ENCODE peak calls at places on chromosomes 3 and 15, in six cellular contexts. One of them, this sample, is unnamed.

GRCh38 chr3:57805674-57806073 is 49.6 kb downstream of the SLMAP start:
- DNase-seq in SK-N-SH: no peak
- DNase-seq in CD4-positive, alpha-beta T cell: no peak
- DNase-seq in mesothelial cell of epicardium: no peak
- DNase-seq in esophagus squamous epithelium: no peak
- DNase-seq in CD8-positive, alpha-beta T cell: no peak
- DNase-seq in this sample: no peak

GRCh38 chr3:161372321-161373260 is 1.3 kb upstream of the SPTSSB start:
- DNase-seq in esophagus squamous epithelium: no peak
- DNase-seq in CD8-positive, alpha-beta T cell: peak
- DNase-seq in CD4-positive, alpha-beta T cell: no peak
- DNase-seq in SK-N-SH: peak
- DNase-seq in mesothelial cell of epicardium: no peak
- DNase-seq in this sample: no peak

GRCh38 chr3:183912895-183913579 is 28.4 kb upstream of the PARL start:
- DNase-seq in CD4-positive, alpha-beta T cell: no peak
- DNase-seq in SK-N-SH: no peak
- DNase-seq in CD8-positive, alpha-beta T cell: no peak
- DNase-seq in esophagus squamous epithelium: no peak
- DNase-seq in mesothelial cell of epicardium: no peak
- DNase-seq in this sample: no peak

GRCh38 chr3:188801393-188801792 is 370.4 kb upstream of the TPRG1 start:
- DNase-seq in esophagus squamous epithelium: no peak
- DNase-seq in CD4-positive, alpha-beta T cell: no peak
- DNase-seq in mesothelial cell of epicardium: no peak
- DNase-seq in SK-N-SH: no peak
- DNase-seq in CD8-positive, alpha-beta T cell: no peak
- DNase-seq in this sample: no peak

GRCh38 chr3:139824864-139825263 is 110.1 kb upstream of the CLSTN2 start:
- DNase-seq in mesothelial cell of epicardium: no peak
- DNase-seq in SK-N-SH: no peak
- DNase-seq in esophagus squamous epithelium: no peak
- DNase-seq in CD4-positive, alpha-beta T cell: no peak
- DNase-seq in CD8-positive, alpha-beta T cell: no peak
- DNase-seq in this sample: no peak

GRCh38 chr3:192494176-192494575 is 233.2 kb downstream of the FGF12 start:
- DNase-seq in mesothelial cell of epicardium: no peak
- DNase-seq in SK-N-SH: no peak
- DNase-seq in CD8-positive, alpha-beta T cell: no peak
- DNase-seq in CD4-positive, alpha-beta T cell: no peak
- DNase-seq in esophagus squamous epithelium: no peak
- DNase-seq in this sample: no peak

GRCh38 chr3:185029071-185029470 is 123.8 kb downstream of the C3orf70 start:
- DNase-seq in CD8-positive, alpha-beta T cell: no peak
- DNase-seq in mesothelial cell of epicardium: no peak
- DNase-seq in SK-N-SH: no peak
- DNase-seq in CD4-positive, alpha-beta T cell: no peak
- DNase-seq in esophagus squamous epithelium: no peak
- DNase-seq in this sample: no peak

GRCh38 chr15:39624806-39625205 is 43.9 kb downstream of the THBS1 start:
- DNase-seq in mesothelial cell of epicardium: no peak
- DNase-seq in SK-N-SH: no peak
- DNase-seq in esophagus squamous epithelium: no peak
- DNase-seq in CD4-positive, alpha-beta T cell: peak
- DNase-seq in CD8-positive, alpha-beta T cell: peak
- DNase-seq in this sample: no peak

GRCh38 chr3:119084371-119085069 is 49.9 kb upstream of the IGSF11 start:
- DNase-seq in mesothelial cell of epicardium: no peak
- DNase-seq in CD8-positive, alpha-beta T cell: no peak
- DNase-seq in esophagus squamous epithelium: no peak
- DNase-seq in SK-N-SH: no peak
- DNase-seq in CD4-positive, alpha-beta T cell: no peak
- DNase-seq in this sample: no peak

GRCh38 chr3:12345141-12345561 is 56.3 kb downstream of the PPARG start:
- DNase-seq in CD4-positive, alpha-beta T cell: no peak
- DNase-seq in CD8-positive, alpha-beta T cell: no peak
- DNase-seq in SK-N-SH: no peak
- DNase-seq in mesothelial cell of epicardium: no peak
- DNase-seq in esophagus squamous epithelium: no peak
- DNase-seq in this sample: no peak

GRCh38 chr3:151351216-151351615 is 21.9 kb upstream of the P2RY13 start:
- DNase-seq in SK-N-SH: no peak
- DNase-seq in CD8-positive, alpha-beta T cell: no peak
- DNase-seq in esophagus squamous epithelium: no peak
- DNase-seq in CD4-positive, alpha-beta T cell: no peak
- DNase-seq in mesothelial cell of epicardium: no peak
- DNase-seq in this sample: no peak

GRCh38 chr3:14431928-14432834 is 29.8 kb downstream of the SLC6A6 start:
- DNase-seq in CD8-positive, alpha-beta T cell: peak
- DNase-seq in esophagus squamous epithelium: peak
- DNase-seq in SK-N-SH: peak
- DNase-seq in CD4-positive, alpha-beta T cell: peak
- DNase-seq in mesothelial cell of epicardium: no peak
- DNase-seq in this sample: no peak

GRCh38 chr3:144665567-144666053 is 694.0 kb downstream of the DIPK2A start:
- DNase-seq in SK-N-SH: no peak
- DNase-seq in CD8-positive, alpha-beta T cell: no peak
- DNase-seq in esophagus squamous epithelium: no peak
- DNase-seq in mesothelial cell of epicardium: no peak
- DNase-seq in CD4-positive, alpha-beta T cell: no peak
- DNase-seq in this sample: no peak

GRCh38 chr3:15050405-15051092 is 14.6 kb downstream of the MRPS25 start:
- DNase-seq in SK-N-SH: no peak
- DNase-seq in CD8-positive, alpha-beta T cell: no peak
- DNase-seq in esophagus squamous epithelium: no peak
- DNase-seq in CD4-positive, alpha-beta T cell: no peak
- DNase-seq in mesothelial cell of epicardium: no peak
- DNase-seq in this sample: no peak

GRCh38 chr3:171654809-171655208 is 155.5 kb downstream of the PLD1 start:
- DNase-seq in esophagus squamous epithelium: no peak
- DNase-seq in CD4-positive, alpha-beta T cell: no peak
- DNase-seq in SK-N-SH: no peak
- DNase-seq in CD8-positive, alpha-beta T cell: no peak
- DNase-seq in mesothelial cell of epicardium: no peak
- DNase-seq in this sample: no peak

GRCh38 chr15:30870681-30871080 is 33.0 kb upstream of the FAN1 start:
- DNase-seq in esophagus squamous epithelium: no peak
- DNase-seq in mesothelial cell of epicardium: no peak
- DNase-seq in CD8-positive, alpha-beta T cell: no peak
- DNase-seq in CD4-positive, alpha-beta T cell: no peak
- DNase-seq in SK-N-SH: no peak
- DNase-seq in this sample: no peak

GRCh38 chr3:75138345-75138744 is 523.9 kb upstream of the CNTN3 start:
- DNase-seq in CD8-positive, alpha-beta T cell: no peak
- DNase-seq in CD4-positive, alpha-beta T cell: no peak
- DNase-seq in mesothelial cell of epicardium: no peak
- DNase-seq in SK-N-SH: no peak
- DNase-seq in esophagus squamous epithelium: no peak
- DNase-seq in this sample: no peak

GRCh38 chr3:41808152-41808551 is 153.8 kb downstream of the ULK4 start:
- DNase-seq in CD8-positive, alpha-beta T cell: no peak
- DNase-seq in CD4-positive, alpha-beta T cell: no peak
- DNase-seq in mesothelial cell of epicardium: no peak
- DNase-seq in SK-N-SH: no peak
- DNase-seq in esophagus squamous epithelium: no peak
- DNase-seq in this sample: no peak

GRCh38 chr3:171809513-171810277 is 588 bp downstream of the PLD1 start:
- DNase-seq in esophagus squamous epithelium: no peak
- DNase-seq in CD4-positive, alpha-beta T cell: peak
- DNase-seq in SK-N-SH: peak
- DNase-seq in mesothelial cell of epicardium: peak
- DNase-seq in CD8-positive, alpha-beta T cell: peak
- DNase-seq in this sample: peak

GRCh38 chr3:186519021-186519658 is 25.0 kb downstream of the CRYGS start:
- DNase-seq in CD4-positive, alpha-beta T cell: peak
- DNase-seq in esophagus squamous epithelium: no peak
- DNase-seq in SK-N-SH: no peak
- DNase-seq in mesothelial cell of epicardium: no peak
- DNase-seq in CD8-positive, alpha-beta T cell: peak
- DNase-seq in this sample: no peak

GRCh38 chr3:38372214-38372601 is 25.6 kb downstream of the XYLB start:
- DNase-seq in esophagus squamous epithelium: no peak
- DNase-seq in CD4-positive, alpha-beta T cell: no peak
- DNase-seq in SK-N-SH: no peak
- DNase-seq in mesothelial cell of epicardium: no peak
- DNase-seq in CD8-positive, alpha-beta T cell: no peak
- DNase-seq in this sample: no peak

GRCh38 chr3:38374221-38374620 is 27.6 kb downstream of the XYLB start:
- DNase-seq in CD8-positive, alpha-beta T cell: peak
- DNase-seq in CD4-positive, alpha-beta T cell: no peak
- DNase-seq in mesothelial cell of epicardium: no peak
- DNase-seq in esophagus squamous epithelium: no peak
- DNase-seq in SK-N-SH: no peak
- DNase-seq in this sample: no peak

GRCh38 chr3:38376098-38376816 is 29.7 kb downstream of the XYLB start:
- DNase-seq in SK-N-SH: no peak
- DNase-seq in esophagus squamous epithelium: no peak
- DNase-seq in CD4-positive, alpha-beta T cell: no peak
- DNase-seq in mesothelial cell of epicardium: no peak
- DNase-seq in CD8-positive, alpha-beta T cell: no peak
- DNase-seq in this sample: no peak

GRCh38 chr3:38375488-38376097 is 29.0 kb downstream of the XYLB start:
- DNase-seq in mesothelial cell of epicardium: no peak
- DNase-seq in CD4-positive, alpha-beta T cell: no peak
- DNase-seq in esophagus squamous epithelium: no peak
- DNase-seq in SK-N-SH: no peak
- DNase-seq in CD8-positive, alpha-beta T cell: no peak
- DNase-seq in this sample: no peak

DNA sequence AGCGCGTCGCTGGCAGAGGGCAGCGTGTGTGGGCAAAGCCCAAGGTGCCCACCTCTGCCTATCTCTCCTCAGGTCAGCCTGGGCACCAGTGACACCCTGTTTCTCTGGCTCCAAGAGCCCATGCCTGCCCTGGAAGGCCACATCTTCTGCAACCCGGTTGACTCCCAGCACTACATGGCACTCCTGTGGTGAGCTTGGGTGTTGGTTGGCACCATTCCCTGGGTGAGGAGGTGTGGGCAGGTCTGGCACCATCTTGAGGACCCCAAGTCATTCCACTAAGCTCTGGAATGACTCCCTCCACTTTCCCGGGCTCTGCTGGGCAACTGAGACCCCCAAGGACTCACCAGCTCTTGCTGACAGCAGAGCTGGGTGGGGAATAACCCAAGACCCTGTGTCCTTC is 28.5 kb downstream of the XYLB start:
- DNase-seq in CD8-positive, alpha-beta T cell: no peak
- DNase-seq in CD4-positive, alpha-beta T cell: no peak
- DNase-seq in mesothelial cell of epicardium: no peak
- DNase-seq in SK-N-SH: no peak
- DNase-seq in esophagus squamous epithelium: no peak
- DNase-seq in this sample: no peak
- TF ChIP-seq CTCF in CD8-positive, alpha-beta T cell: no peak
- TF ChIP-seq CTCF in CD4-positive, alpha-beta T cell: no peak
- TF ChIP-seq CTCF in mesothelial cell of epicardium: no peak
- TF ChIP-seq CTCF in SK-N-SH: no peak
- TF ChIP-seq CTCF in esophagus squamous epithelium: no peak
- TF ChIP-seq CTCF in this sample: no peak

GRCh38 chr3:39184968-39185285 is 7.5 kb downstream of the XIRP1 start:
- DNase-seq in esophagus squamous epithelium: no peak
- DNase-seq in CD4-positive, alpha-beta T cell: no peak
- DNase-seq in CD8-positive, alpha-beta T cell: no peak
- DNase-seq in SK-N-SH: no peak
- DNase-seq in mesothelial cell of epicardium: no peak
- DNase-seq in this sample: no peak

GRCh38 chr3:39181408-39182335 is 10.7 kb downstream of the XIRP1 start:
- DNase-seq in mesothelial cell of epicardium: no peak
- DNase-seq in CD8-positive, alpha-beta T cell: no peak
- DNase-seq in esophagus squamous epithelium: no peak
- DNase-seq in CD4-positive, alpha-beta T cell: no peak
- DNase-seq in SK-N-SH: no peak
- DNase-seq in this sample: no peak

GRCh38 chr3:39185326-39185958 is 7.0 kb downstream of the XIRP1 start:
- DNase-seq in SK-N-SH: no peak
- DNase-seq in mesothelial cell of epicardium: no peak
- DNase-seq in esophagus squamous epithelium: no peak
- DNase-seq in CD8-positive, alpha-beta T cell: no peak
- DNase-seq in CD4-positive, alpha-beta T cell: no peak
- DNase-seq in this sample: no peak

GRCh38 chr3:39184081-39184967 is 8.1 kb downstream of the XIRP1 start:
- DNase-seq in CD4-positive, alpha-beta T cell: no peak
- DNase-seq in CD8-positive, alpha-beta T cell: no peak
- DNase-seq in SK-N-SH: no peak
- DNase-seq in mesothelial cell of epicardium: no peak
- DNase-seq in esophagus squamous epithelium: no peak
- DNase-seq in this sample: no peak

GRCh38 chr3:39183231-39184080 is 8.9 kb downstream of the XIRP1 start:
- DNase-seq in esophagus squamous epithelium: no peak
- DNase-seq in CD4-positive, alpha-beta T cell: no peak
- DNase-seq in mesothelial cell of epicardium: no peak
- DNase-seq in CD8-positive, alpha-beta T cell: no peak
- DNase-seq in SK-N-SH: no peak
- DNase-seq in this sample: no peak
- TF ChIP-seq CTCF in esophagus squamous epithelium: no peak
- TF ChIP-seq CTCF in CD4-positive, alpha-beta T cell: no peak
- TF ChIP-seq CTCF in mesothelial cell of epicardium: no peak
- TF ChIP-seq CTCF in CD8-positive, alpha-beta T cell: no peak
- TF ChIP-seq CTCF in SK-N-SH: no peak
- TF ChIP-seq CTCF in this sample: no peak

DNA sequence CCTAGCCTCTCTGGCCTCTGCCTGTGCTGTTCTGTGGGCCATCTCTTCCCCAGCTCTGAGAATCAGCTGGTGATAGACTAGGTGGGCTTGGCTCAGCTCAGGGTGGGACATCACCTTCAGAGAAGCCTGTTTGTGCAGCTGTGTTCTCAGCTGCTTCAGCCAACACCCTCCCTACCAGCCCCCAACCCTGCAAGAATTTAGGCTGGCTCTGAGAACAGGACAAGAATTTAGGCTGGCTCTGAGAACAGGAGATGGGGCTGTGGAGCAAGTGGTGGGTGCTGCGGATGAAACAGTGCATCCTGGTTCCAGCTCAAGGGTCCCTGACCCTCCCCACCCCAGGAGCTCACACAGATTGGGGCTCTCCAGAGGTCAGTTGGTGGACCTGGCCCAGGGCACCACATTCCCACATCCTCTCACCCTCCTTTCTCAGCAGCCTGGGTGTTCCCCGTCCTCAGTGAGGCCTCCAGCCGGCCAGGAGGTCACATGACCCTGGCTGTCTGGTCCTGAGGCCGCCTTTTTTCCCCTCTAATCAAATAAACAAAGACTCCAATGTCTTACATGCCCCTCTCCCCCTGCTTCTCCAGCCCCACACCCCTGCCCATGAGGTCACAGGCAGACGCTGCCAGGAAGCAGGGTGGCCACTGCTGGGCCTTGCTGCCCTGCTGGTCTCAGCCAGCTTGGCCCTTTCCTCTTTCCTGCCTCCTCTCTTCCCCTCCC is 14.9 kb downstream of the PLEKHO2 start:
- DNase-seq in mesothelial cell of epicardium: no peak
- DNase-seq in esophagus squamous epithelium: no peak
- DNase-seq in CD8-positive, alpha-beta T cell: no peak
- DNase-seq in SK-N-SH: peak
- DNase-seq in CD4-positive, alpha-beta T cell: no peak
- DNase-seq in this sample: no peak
- TF ChIP-seq CTCF in mesothelial cell of epicardium: no peak
- TF ChIP-seq CTCF in esophagus squamous epithelium: no peak
- TF ChIP-seq CTCF in CD8-positive, alpha-beta T cell: no peak
- TF ChIP-seq CTCF in SK-N-SH: no peak
- TF ChIP-seq CTCF in CD4-positive, alpha-beta T cell: no peak
- TF ChIP-seq CTCF in this sample: no peak

GRCh38 chr3:59660852-59661624 is 611.2 kb upstream of the CFAP20DC start:
- DNase-seq in esophagus squamous epithelium: no peak
- DNase-seq in mesothelial cell of epicardium: no peak
- DNase-seq in CD8-positive, alpha-beta T cell: no peak
- DNase-seq in CD4-positive, alpha-beta T cell: no peak
- DNase-seq in SK-N-SH: no peak
- DNase-seq in this sample: no peak
- TF ChIP-seq CTCF in esophagus squamous epithelium: no peak
- TF ChIP-seq CTCF in mesothelial cell of epicardium: no peak
- TF ChIP-seq CTCF in CD8-positive, alpha-beta T cell: no peak
- TF ChIP-seq CTCF in CD4-positive, alpha-beta T cell: no peak
- TF ChIP-seq CTCF in SK-N-SH: no peak
- TF ChIP-seq CTCF in this sample: no peak

This sample was measured in omental fat pad.